ENCODE peak calls at places on chromosome 4, in ten cellular contexts. E is omental fat pad, A is fibroblast of pulmonary artery, O is WERI-Rb-1, U is PC-9, C is activated B cell treated with CpG ODN at 0.5 μM for 24 hours, W is natural killer cell, Y is GM13976, X is lower lobe of right lung, Z is RWPE1. T is an unnamed sample.

GRCh38 chr4:124711469-124712416 is 789 bp downstream of the ANKRD50 start:
- DNase-seq in U (peak), Y (peak), A (peak), W (peak), X (peak), Z (peak), E (peak), C (no peak), O (peak), T (peak)

GRCh38 chr4:88533088-88533790 is 9.7 kb upstream of the PYURF start:
- DNase-seq in A (peak), Y (no peak), U (no peak), E (no peak), O (no peak), C (no peak), Z (no peak), X (no peak), W (no peak), T (no peak)

GRCh38 chr4:185912779-185913178 is 100.8 kb upstream of the SORBS2 start:
- DNase-seq in W (no peak), X (no peak), Y (no peak), A (no peak), O (no peak), U (no peak), C (no peak), Z (peak), E (no peak), T (no peak)

GRCh38 chr4:71266090-71266794 is 72.6 kb upstream of the SLC4A4 start:
- DNase-seq in A (peak), Z (no peak), U (no peak), Y (peak), X (no peak), C (no peak), W (no peak), O (no peak), E (no peak), T (no peak)

GRCh38 chr4:173413043-173413442 is 14.1 kb upstream of the SCRG1 start:
- DNase-seq in E (no peak), A (peak), U (no peak), C (no peak), Y (no peak), W (no peak), X (no peak), Z (no peak), O (no peak), T (no peak)

GRCh38 chr4:114226178-114226577 is 246.7 kb upstream of the ARSJ start:
- DNase-seq in W (no peak), U (no peak), E (no peak), O (no peak), C (no peak), X (no peak), Y (no peak), A (no peak), Z (no peak), T (no peak)

GRCh38 chr4:122826596-122827257 is at the start of gene FGF2:
- DNase-seq in X (peak), Z (peak), C (peak), E (peak), Y (peak), O (peak), U (peak), W (peak), A (peak), T (peak)

GRCh38 chr4:99219072-99219471 is at the start of gene ADH6:
- DNase-seq in Y (no peak), Z (no peak), C (no peak), W (no peak), U (no peak), A (no peak), X (no peak), O (no peak), E (no peak), T (no peak)

GRCh38 chr4:39621582-39621981 is 17.1 kb downstream of the SMIM14 start:
- DNase-seq in A (peak), O (no peak), X (peak), Z (no peak), C (no peak), Y (no peak), E (no peak), U (peak), W (no peak), T (no peak)

GRCh38 chr4:122602277-122603142 is 18.4 kb downstream of the IL21 start:
- DNase-seq in C (no peak), O (no peak), X (no peak), W (no peak), Y (peak), E (no peak), Z (peak), U (peak), A (peak), T (no peak)

GRCh38 chr4:14831447-14831846 is 170.8 kb upstream of the CPEB2 start:
- DNase-seq in A (no peak), U (no peak), Z (no peak), Y (no peak), W (no peak), C (no peak), X (no peak), E (no peak), O (no peak), T (no peak)

GRCh38 chr4:38049545-38050170 is 89.5 kb downstream of the PTTG2 start:
- DNase-seq in O (no peak), C (no peak), A (no peak), E (no peak), Z (peak), X (no peak), U (peak), W (no peak), Y (no peak), T (no peak)

GRCh38 chr4:93182722-93183121 is 645.8 kb upstream of the ATOH1 start:
- DNase-seq in W (no peak), Z (peak), O (no peak), U (peak), C (no peak), Y (no peak), X (no peak), E (no peak), A (no peak), T (no peak)

GRCh38 chr4:139410312-139410711 is 43.6 kb upstream of the RAB33B start:
- DNase-seq in E (no peak), W (no peak), Y (no peak), X (no peak), O (no peak), U (no peak), C (no peak), Z (no peak), A (no peak), T (no peak)

GRCh38 chr4:81664079-81664478 is 192.4 kb upstream of the RASGEF1B start:
- DNase-seq in Z (no peak), A (no peak), Y (no peak), O (no peak), C (no peak), U (no peak), E (no peak), W (no peak), X (no peak), T (no peak)

GRCh38 chr4:70925899-70926635 is 23.9 kb downstream of the MOB1B start:
- DNase-seq in O (no peak), U (no peak), E (no peak), X (no peak), Y (peak), Z (no peak), C (no peak), W (no peak), A (no peak), T (no peak)

GRCh38 chr4:159273126-159273438 is 170.2 kb downstream of the RAPGEF2 start:
- DNase-seq in W (no peak), A (peak), C (no peak), Z (no peak), U (no peak), Y (no peak), E (no peak), X (no peak), O (no peak), T (no peak)

GRCh38 chr4:183563874-183564273 is 59.0 kb downstream of the ING2 start:
- DNase-seq in O (no peak), A (peak), X (no peak), W (no peak), Z (peak), U (peak), E (no peak), C (no peak), Y (no peak), T (no peak)

GRCh38 chr4:128130621-128131020 is 69.5 kb downstream of the LARP1B start:
- DNase-seq in U (no peak), W (no peak), O (no peak), E (no peak), A (peak), X (no peak), Z (no peak), C (no peak), Y (no peak), T (no peak)

GRCh38 chr4:130203571-130203970 is 1107.6 kb downstream of the C4orf33 start:
- DNase-seq in A (no peak), W (no peak), Y (no peak), U (no peak), Z (no peak), E (no peak), X (no peak), O (no peak), C (no peak), T (no peak)

GRCh38 chr4:167897116-167897515 is 195.2 kb upstream of the ANXA10 start:
- DNase-seq in W (no peak), C (no peak), Z (peak), X (no peak), Y (no peak), E (no peak), O (peak), U (peak), A (peak), T (no peak)

GRCh38 chr4:122755675-122756074 is 23.2 kb downstream of the BBS12 start:
- DNase-seq in A (no peak), Y (no peak), X (no peak), O (no peak), Z (no peak), U (no peak), W (no peak), C (no peak), E (no peak), T (no peak)

GRCh38 chr4:121272526-121272925 is 108.3 kb downstream of the QRFPR start:
- DNase-seq in Z (peak), U (peak), O (no peak), A (peak), W (no peak), X (no peak), E (no peak), C (no peak), Y (no peak), T (no peak)

DNA sequence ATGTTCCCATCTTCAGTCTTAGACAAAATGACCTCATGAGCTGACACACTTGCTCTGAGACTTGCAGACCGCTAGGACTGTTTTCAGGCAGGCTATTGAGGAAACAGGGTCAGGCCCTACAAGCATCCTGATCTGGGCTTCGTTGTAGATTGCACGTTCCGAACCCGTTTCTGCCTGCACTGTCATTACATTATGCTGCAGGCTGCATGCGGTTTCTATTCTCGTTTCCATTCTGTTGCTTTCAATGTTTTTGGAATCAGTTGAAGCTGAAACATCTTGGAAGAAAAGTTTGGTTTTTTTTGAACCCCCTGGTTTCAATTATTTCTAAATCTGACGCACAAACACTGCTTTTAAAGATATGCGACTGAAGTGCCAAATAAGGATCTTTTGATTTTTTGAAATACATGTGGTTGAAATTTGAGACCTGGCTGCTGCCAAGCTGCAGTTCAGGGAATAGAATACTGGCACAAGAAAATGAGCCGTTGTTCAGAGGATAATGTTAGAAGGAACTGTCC is 716.1 kb upstream of the INTU start:
- DNase-seq in C (no peak), W (no peak), O (no peak), X (no peak), E (no peak), A (peak), Z (no peak), Y (no peak), U (no peak), T (no peak)
- TF ChIP-seq CTCF in C (no peak), W (no peak), O (no peak), X (no peak), E (no peak), A (peak), Z (no peak), Y (no peak), U (no peak), T (no peak)

DNA sequence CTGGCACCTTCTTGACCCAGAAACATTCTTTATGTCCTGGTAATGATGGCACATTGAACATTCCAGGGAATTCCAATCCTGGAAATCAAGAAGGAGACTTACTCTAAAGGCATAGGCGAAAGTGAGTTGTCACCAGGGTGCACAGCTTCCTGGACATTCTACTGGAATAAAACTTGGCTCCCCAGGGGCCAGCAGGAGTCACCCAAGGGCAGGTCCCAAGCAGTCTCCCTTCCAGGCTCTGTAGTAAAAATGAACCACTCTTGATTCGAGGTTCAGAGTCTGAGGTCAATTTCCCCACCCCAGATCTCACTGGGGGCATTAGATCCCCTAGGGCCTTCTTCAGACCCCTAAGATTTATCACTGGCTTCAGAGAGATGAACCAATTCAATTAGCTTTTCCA is 338.7 kb upstream of the GATB start:
- DNase-seq in Y (no peak), Z (no peak), U (no peak), W (no peak), A (no peak), C (no peak), E (no peak), X (no peak), O (no peak), T (no peak)
- TF ChIP-seq CTCF in Y (no peak), Z (no peak), U (no peak), W (no peak), A (no peak), C (no peak), E (no peak), X (no peak), O (peak), T (no peak)

GRCh38 chr4:19888587-19888986 is 363.1 kb upstream of the SLIT2 start:
- DNase-seq in U (no peak), Z (no peak), C (no peak), W (no peak), O (peak), A (no peak), X (no peak), Y (no peak), E (no peak), T (no peak)
- TF ChIP-seq CTCF in U (no peak), Z (no peak), C (no peak), W (no peak), O (peak), A (no peak), X (no peak), Y (no peak), E (no peak), T (no peak)

DNA sequence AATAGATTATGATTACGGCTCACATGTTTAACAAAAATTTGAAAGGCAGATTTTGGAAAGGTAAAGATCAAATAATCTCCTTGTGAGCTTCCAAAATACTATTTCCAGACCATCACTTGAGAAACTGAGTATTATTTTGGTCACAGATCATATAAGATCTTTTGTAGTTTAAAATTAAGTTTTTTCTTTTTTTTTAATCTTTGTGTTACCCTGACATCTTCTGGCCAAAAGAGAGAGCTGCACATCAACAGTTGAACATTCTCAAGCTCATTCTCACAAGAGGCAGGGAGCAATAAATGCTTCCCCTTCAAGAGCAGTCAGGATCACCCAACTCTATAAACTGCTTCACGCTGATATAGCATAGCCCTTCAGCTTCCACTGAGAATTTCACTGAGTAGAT is 15.9 kb downstream of the TMEM192 start:
- DNase-seq in O (no peak), Z (peak), A (peak), E (no peak), W (no peak), Y (peak), X (no peak), C (no peak), U (no peak), T (no peak)
- TF ChIP-seq CTCF in O (peak), Z (peak), A (peak), E (no peak), W (peak), Y (peak), X (peak), C (no peak), U (peak), T (peak)

DNA sequence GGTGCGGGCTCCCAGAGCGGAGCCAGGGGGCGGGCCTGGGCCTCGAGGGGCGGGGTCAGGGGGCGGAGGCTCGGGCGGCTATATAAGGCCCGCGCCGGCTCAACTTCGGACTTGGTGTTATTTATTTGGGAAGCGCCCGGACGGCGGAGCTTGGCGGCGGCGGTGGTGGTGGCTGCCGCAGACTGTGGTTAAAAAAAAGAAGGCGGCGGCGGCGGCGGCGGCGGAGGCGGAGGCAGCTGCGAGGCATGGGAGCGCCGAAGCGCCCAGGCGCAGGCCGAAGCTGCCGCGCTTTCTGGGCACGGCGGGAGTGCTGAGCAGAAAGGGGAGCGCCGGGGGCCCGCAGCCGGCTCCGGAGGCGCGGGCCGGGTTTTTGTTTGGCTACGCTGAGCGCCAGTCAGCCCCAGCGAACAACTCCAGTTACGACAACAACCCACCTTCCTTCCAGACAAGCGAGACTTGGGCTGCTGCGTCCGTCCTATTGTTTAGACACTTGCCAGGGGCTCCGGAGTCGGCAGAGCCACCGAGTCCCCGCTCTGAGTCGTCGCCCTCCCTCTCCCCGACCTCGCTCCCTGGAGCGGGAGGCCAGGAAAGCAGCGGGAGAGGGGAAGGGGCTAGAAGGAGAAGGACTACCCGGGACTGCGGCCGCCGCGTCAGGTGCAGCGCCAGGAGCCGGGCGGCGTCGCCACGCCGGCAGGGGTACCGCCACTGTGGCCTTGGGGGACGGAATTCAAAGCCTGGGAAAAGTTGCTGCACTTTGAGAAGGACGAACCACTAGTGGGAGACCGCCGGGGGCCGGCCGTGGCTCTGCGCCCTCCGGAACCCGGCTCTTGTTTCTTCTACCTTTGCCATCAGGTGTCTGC is at the start of gene SLIT2:
- DNase-seq in Z (peak), C (no peak), X (peak), O (peak), W (no peak), Y (peak), A (peak), U (peak), E (peak), T (peak)
- TF ChIP-seq CTCF in Z (no peak), C (no peak), X (no peak), O (no peak), W (no peak), Y (no peak), A (no peak), U (no peak), E (no peak), T (no peak)

T was measured in activated CD8-positive, alpha-beta T cell treated with anti-CD3 and anti-CD28 coated beads for 36 hours.